ENCODE peak calls at places on chromosomes 16 and 17, in nine cellular contexts. N is fibroblast of lung, F is heart left ventricle, A is cardiac muscle cell, E is thoracic aorta, L is PC-3, S is spleen, K is HepG2, V is lung. D is an unnamed sample. For H3K36me3 and H3K4me1, the result is how much of the 10 kb centered on the place peaks cover.

GRCh38 chr17:9244066-9245052 is 223.0 kb downstream of the NTN1 start:
- DNase-seq in E (no peak), K (no peak), S (no peak), N (peak), L (no peak), A (no peak), F (no peak), V (no peak), D (peak)

GRCh38 chr17:40063034-40063765 is 435 bp downstream of the THRA start:
- DNase-seq in F (peak), K (peak), N (no peak), S (peak), A (peak), L (no peak), V (peak), E (no peak), D (peak)

GRCh38 chr17:36590082-36590481 is 1.6 kb upstream of the DHRS11 start:
- DNase-seq in N (peak), F (no peak), E (no peak), L (no peak), S (no peak), K (no peak), A (no peak), V (no peak), D (no peak)

GRCh38 chr17:8488931-8489330 is 53.2 kb downstream of the NDEL1 start:
- DNase-seq in N (peak), S (no peak), L (peak), F (peak), V (no peak), A (no peak), K (no peak), E (peak), D (peak)

GRCh38 chr16:89096768-89097527 is 3.3 kb downstream of the ACSF3 start:
- DNase-seq in S (peak), A (no peak), K (no peak), N (no peak), V (no peak), L (no peak), E (no peak), F (no peak), D (no peak)

GRCh38 chr17:67488161-67488560 is 111.1 kb downstream of the PITPNC1 start:
- DNase-seq in L (no peak), S (no peak), A (no peak), F (peak), N (no peak), E (no peak), V (no peak), K (no peak), D (peak)

GRCh38 chr16:3007957-3008748 is 4.6 kb upstream of the CLDN9 start:
- DNase-seq in F (no peak), E (no peak), N (no peak), S (peak), L (no peak), V (peak), K (no peak), A (peak), D (no peak)

GRCh38 chr16:23207485-23207884 is 24.9 kb downstream of the SCNN1G start:
- DNase-seq in F (no peak), A (no peak), S (no peak), V (no peak), L (no peak), K (no peak), N (no peak), E (no peak), D (no peak)

GRCh38 chr17:59277031-59277430 is 54.4 kb upstream of the YPEL2 start:
- DNase-seq in E (no peak), K (no peak), S (no peak), L (no peak), A (no peak), F (no peak), N (no peak), V (no peak), D (no peak)

GRCh38 chr16:83005653-83006160 is 378.9 kb downstream of the CDH13 start:
- DNase-seq in V (no peak), K (no peak), L (no peak), S (no peak), F (no peak), E (no peak), N (no peak), A (no peak), D (no peak)

GRCh38 chr17:34713687-34714086 is 134.3 kb downstream of the TMEM132E start:
- DNase-seq in E (no peak), N (no peak), S (no peak), V (no peak), L (no peak), K (no peak), A (no peak), F (no peak), D (no peak)

GRCh38 chr16:1678500-1679098 is 520 bp downstream of the JPT2 start:
- DNase-seq in A (peak), E (no peak), L (peak), K (peak), F (peak), S (no peak), V (peak), N (peak), D (peak)

GRCh38 chr17:61467416-61468262 is 15.4 kb downstream of the TBX4 start:
- DNase-seq in N (peak), V (no peak), A (peak), E (no peak), F (no peak), L (peak), K (no peak), S (peak), D (no peak)

GRCh38 chr17:6640536-6641373 is at the start of the genes KIAA0753 and TXNDC17:
- DNase-seq in V (peak), K (peak), A (peak), N (peak), S (peak), F (peak), E (peak), L (peak), D (peak)

GRCh38 chr17:50467855-50468119 is 893 bp downstream of the CHAD start:
- DNase-seq in N (no peak), S (no peak), E (no peak), V (no peak), A (no peak), K (no peak), L (no peak), F (no peak), D (no peak)

GRCh38 chr16:12584488-12585233 is 219.0 kb downstream of the CPPED1 start:
- DNase-seq in L (no peak), N (no peak), A (no peak), E (no peak), S (peak), V (no peak), F (no peak), K (peak), D (no peak)

GRCh38 chr16:5028950-5029475 is 4.7 kb downstream of the NAGPA start:
- DNase-seq in S (no peak), F (no peak), N (no peak), V (no peak), A (no peak), L (no peak), K (no peak), E (no peak), D (peak)

GRCh38 chr17:50541916-50542688 is 4.9 kb upstream of the SPATA20 start:
- DNase-seq in F (peak), V (peak), A (peak), S (peak), K (peak), N (peak), E (no peak), L (peak), D (peak)

GRCh38 chr17:59812139-59812538 is 80.6 kb downstream of the TUBD1 start:
- DNase-seq in L (no peak), F (no peak), S (no peak), N (no peak), A (no peak), E (no peak), K (no peak), V (no peak), D (no peak)

GRCh38 chr16:21283521-21284289 is 5.6 kb upstream of the CRYM start:
- DNase-seq in K (peak), V (peak), N (peak), E (no peak), S (peak), F (peak), L (no peak), A (peak), D (peak)

GRCh38 chr17:45315583-45316270 is 1.1 kb downstream of the MAP3K14 start:
- DNase-seq in V (no peak), S (no peak), N (no peak), E (no peak), A (no peak), F (no peak), L (peak), K (no peak), D (no peak)

GRCh38 chr16:84652565-84652964 is 4.3 kb downstream of the KLHL36 start:
- DNase-seq in E (no peak), S (no peak), A (no peak), V (no peak), F (no peak), L (no peak), K (no peak), N (no peak), D (no peak)

GRCh38 chr17:66021757-66022156 is 170.2 kb downstream of the CEP112 start:
- DNase-seq in F (no peak), V (no peak), K (no peak), E (no peak), S (no peak), L (peak), A (no peak), N (no peak), D (no peak)

GRCh38 chr16:48217708-48218107 is 26.4 kb upstream of the LONP2 start:
- DNase-seq in F (no peak), E (no peak), S (no peak), N (peak), V (no peak), K (no peak), L (no peak), A (no peak), D (no peak)

GRCh38 chr16:5790512-5790911 is 692.9 kb upstream of the EEF2KMT start:
- DNase-seq in V (no peak), E (no peak), S (no peak), L (no peak), N (no peak), F (no peak), K (no peak), A (no peak), D (no peak)

GRCh38 chr16:89545831-89546574 is 14.5 kb upstream of the RPL13 start:
- DNase-seq in L (no peak), F (no peak), S (no peak), V (peak), E (no peak), A (no peak), N (no peak), K (peak), D (no peak)

GRCh38 chr16:49987381-49987780 is 37.6 kb upstream of the CNEP1R1 start:
- DNase-seq in F (no peak), S (no peak), L (no peak), E (no peak), V (no peak), A (no peak), K (no peak), N (no peak), D (no peak)

GRCh38 chr17:67227488-67227887 is 17.5 kb downstream of the HELZ start:
- DNase-seq in N (peak), K (no peak), E (no peak), A (no peak), F (no peak), S (no peak), L (no peak), V (no peak), D (no peak)

GRCh38 chr16:69039333-69039941 is 66.0 kb upstream of the HAS3 start:
- DNase-seq in S (no peak), F (no peak), A (no peak), L (peak), K (peak), V (no peak), N (peak), E (no peak), D (no peak)

GRCh38 chr17:78416791-78417530 is 38.5 kb downstream of the PGS1 start:
- DNase-seq in S (no peak), L (no peak), E (no peak), F (peak), V (peak), K (no peak), N (peak), A (no peak), D (peak)
- H3K36me3 ChIP-seq in S (under half), L (under half), E (under half), F (under half), V (under half), K (under half), N (under half), A (under half), D (under half)

DNA sequence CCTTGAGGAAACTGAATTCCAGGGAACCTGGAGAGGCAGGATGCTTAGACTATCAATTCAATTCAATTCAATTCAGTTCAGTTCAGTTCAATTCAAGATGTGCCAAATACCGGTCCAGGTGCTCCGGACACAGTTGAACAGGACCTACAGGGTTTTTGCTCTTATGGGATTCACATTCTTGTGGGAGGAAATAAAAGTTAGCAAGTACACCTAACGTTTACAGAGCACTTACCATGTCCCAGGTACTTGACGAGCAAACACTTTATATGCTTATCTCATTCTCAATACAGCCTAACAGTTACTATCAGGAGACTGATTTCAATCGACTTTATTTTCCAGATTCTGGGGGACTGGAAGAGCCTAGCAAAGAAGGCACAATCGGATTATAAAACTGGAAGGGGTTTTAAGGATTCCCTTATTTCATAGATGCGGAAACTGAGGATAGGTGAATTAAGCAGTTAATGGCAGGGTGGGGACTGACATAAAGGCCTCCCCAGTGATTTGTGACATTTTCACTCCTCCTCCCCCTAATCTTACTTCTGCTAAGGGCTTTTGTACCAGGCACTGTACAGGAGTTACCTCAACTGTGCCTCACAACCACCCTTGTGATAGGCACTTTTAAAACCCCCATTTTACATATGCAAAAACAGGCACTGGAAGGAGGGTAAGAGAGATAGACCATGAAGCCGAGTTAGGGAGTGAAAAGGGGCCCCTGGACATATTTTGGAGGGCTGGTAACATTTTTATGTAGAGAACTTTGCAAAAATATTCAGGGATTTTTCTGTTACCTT is 666 bp upstream of the GDE1 start:
- DNase-seq in S (no peak), A (no peak), N (no peak), V (no peak), F (no peak), E (no peak), L (peak), K (no peak), D (no peak)
- H3K4me3 ChIP-seq in S (peak), A (no peak), N (no peak), V (no peak), F (no peak), E (peak), L (peak), K (peak), D (peak)

DNA sequence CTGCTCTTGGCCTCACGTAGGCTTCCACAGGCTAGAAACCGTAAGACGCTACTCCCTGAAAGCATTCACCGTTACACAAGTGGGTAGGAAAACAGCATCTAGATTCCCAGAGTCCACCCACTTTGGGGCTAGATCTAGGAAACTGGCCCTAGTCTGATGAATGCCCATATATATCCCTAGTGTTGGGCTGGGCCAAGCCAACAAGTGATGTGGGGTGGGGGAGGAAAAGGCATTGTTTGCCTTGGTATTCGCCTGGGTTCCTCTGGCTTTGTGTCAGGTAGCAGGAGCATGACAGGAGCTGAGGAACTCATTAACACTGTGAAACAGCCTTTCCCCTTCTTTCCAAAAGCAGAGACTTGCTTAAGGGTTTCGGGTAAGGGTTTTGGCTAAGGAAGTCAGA is 112.4 kb downstream of the SMG6 start:
- DNase-seq in E (no peak), N (no peak), A (no peak), V (no peak), F (no peak), L (no peak), S (no peak), K (no peak), D (no peak)
- H3K4me1 ChIP-seq in E (under half), N (under half), A (under half), V (under half), F (under half), L (under half), S (half or more), K (under half), D (half or more)

GRCh38 chr16:56463153-56463552 is 11.8 kb downstream of the OGFOD1 start:
- DNase-seq in S (no peak), L (no peak), A (no peak), F (no peak), N (no peak), K (no peak), E (no peak), V (no peak), D (no peak)

GRCh38 chr16:56470666-56471065 is 19.3 kb downstream of the OGFOD1 start:
- DNase-seq in E (no peak), F (no peak), N (no peak), K (no peak), S (no peak), V (no peak), L (no peak), A (no peak), D (no peak)

GRCh38 chr16:56469748-56470147 is 18.4 kb downstream of the OGFOD1 start:
- DNase-seq in K (no peak), E (no peak), V (no peak), L (peak), F (no peak), S (no peak), A (no peak), N (no peak), D (no peak)

GRCh38 chr16:56470232-56470631 is 18.9 kb downstream of the OGFOD1 start:
- DNase-seq in A (no peak), E (no peak), L (peak), V (no peak), N (no peak), K (no peak), F (no peak), S (no peak), D (no peak)

GRCh38 chr16:56468800-56469199 is 17.4 kb downstream of the OGFOD1 start:
- DNase-seq in L (no peak), A (no peak), V (no peak), E (no peak), N (no peak), S (no peak), K (no peak), F (no peak), D (no peak)
- H3K36me3 ChIP-seq in L (under half), A (half or more), V (under half), E (half or more), N (under half), S (under half), K (half or more), F (under half), D (under half)

GRCh38 chr16:54693864-54694263 is 236.8 kb upstream of the IRX5 start:
- DNase-seq in A (no peak), N (no peak), E (no peak), L (no peak), S (no peak), V (no peak), K (no peak), F (no peak), D (no peak)
- H3K4me3 ChIP-seq in A (no peak), N (no peak), E (no peak), L (no peak), S (no peak), V (no peak), K (no peak), F (no peak), D (no peak)

GRCh38 chr17:82910041-82910481 is 70.2 kb upstream of the ZNF750 start:
- DNase-seq in L (no peak), S (no peak), N (no peak), K (no peak), A (no peak), V (no peak), F (peak), E (no peak), D (no peak)
- H3K4me1 ChIP-seq in L (under half), S (half or more), N (under half), K (under half), A (under half), V (under half), F (under half), E (under half), D (under half)

GRCh38 chr16:282944-283744 is at the start of gene PDIA2:
- DNase-seq in F (peak), L (no peak), S (no peak), N (no peak), K (no peak), V (no peak), E (no peak), A (no peak), D (no peak)
- H3K36me3 ChIP-seq in F (under half), L (under half), S (under half), N (under half), K (under half), V (under half), E (under half), A (under half), D (under half)

D was measured in psoas muscle.